ENCODE peak calls at places on chromosomes 16 and 17, in seven cellular contexts. One of them, this sample, is unnamed.
A peak's percentile ranks its signal among the peaks of the same experiment; 100 is the strongest.

GRCh38 chr16:29982560-29983419 is 9.1 kb downstream of the TAOK2 start:
- DNase-seq in GDM1: no peak
- DNase-seq in mucosa of gallbladder: no peak
- DNase-seq in cerebellar cortex: no peak
- DNase-seq in testis: no peak
- DNase-seq in activated CD4-positive, alpha-beta T cell treated with anti-CD3 and anti-CD28 coated beads for 24 hours: no peak
- DNase-seq in nephron progenitor cell: no peak
- DNase-seq in this sample: no peak

GRCh38 chr16:72677662-72678447 is 370.1 kb downstream of the ZFHX3 start:
- DNase-seq in cerebellar cortex: no peak
- DNase-seq in nephron progenitor cell: no peak
- DNase-seq in activated CD4-positive, alpha-beta T cell treated with anti-CD3 and anti-CD28 coated beads for 24 hours: no peak
- DNase-seq in testis: no peak
- DNase-seq in mucosa of gallbladder: no peak
- DNase-seq in GDM1: no peak
- DNase-seq in this sample: no peak

GRCh38 chr17:39809221-39809620 is 54.9 kb downstream of the IKZF3 start:
- DNase-seq in mucosa of gallbladder: no peak
- DNase-seq in nephron progenitor cell: no peak
- DNase-seq in activated CD4-positive, alpha-beta T cell treated with anti-CD3 and anti-CD28 coated beads for 24 hours: no peak
- DNase-seq in testis: no peak
- DNase-seq in GDM1: no peak
- DNase-seq in cerebellar cortex: no peak
- DNase-seq in this sample: no peak

GRCh38 chr17:63530557-63531021 is 7.4 kb downstream of the KCNH6 start:
- DNase-seq in cerebellar cortex: no peak
- DNase-seq in mucosa of gallbladder: no peak
- DNase-seq in nephron progenitor cell: no peak
- DNase-seq in GDM1: no peak
- DNase-seq in activated CD4-positive, alpha-beta T cell treated with anti-CD3 and anti-CD28 coated beads for 24 hours: no peak
- DNase-seq in testis: no peak
- DNase-seq in this sample: no peak

GRCh38 chr17:80816241-80817103 is 175.2 kb upstream of the CHMP6 start:
- DNase-seq in mucosa of gallbladder: no peak
- DNase-seq in cerebellar cortex: no peak
- DNase-seq in testis: no peak
- DNase-seq in activated CD4-positive, alpha-beta T cell treated with anti-CD3 and anti-CD28 coated beads for 24 hours: no peak
- DNase-seq in GDM1: no peak
- DNase-seq in nephron progenitor cell: no peak
- DNase-seq in this sample: no peak

GRCh38 chr16:67372664-67373063 is 20.6 kb downstream of the TPPP3 start:
- DNase-seq in nephron progenitor cell: no peak
- DNase-seq in activated CD4-positive, alpha-beta T cell treated with anti-CD3 and anti-CD28 coated beads for 24 hours: no peak
- DNase-seq in mucosa of gallbladder: no peak
- DNase-seq in GDM1: no peak
- DNase-seq in testis: no peak
- DNase-seq in cerebellar cortex: peak; percentile 45
- DNase-seq in this sample: no peak

GRCh38 chr16:982152-983043 is 828 bp downstream of the SOX8 start:
- DNase-seq in nephron progenitor cell: peak; percentile 52
- DNase-seq in testis: no peak
- DNase-seq in GDM1: no peak
- DNase-seq in activated CD4-positive, alpha-beta T cell treated with anti-CD3 and anti-CD28 coated beads for 24 hours: no peak
- DNase-seq in mucosa of gallbladder: no peak
- DNase-seq in cerebellar cortex: no peak
- DNase-seq in this sample: no peak

GRCh38 chr17:57515662-57516211 is 229.4 kb downstream of the CCDC182 start:
- DNase-seq in mucosa of gallbladder: no peak
- DNase-seq in activated CD4-positive, alpha-beta T cell treated with anti-CD3 and anti-CD28 coated beads for 24 hours: no peak
- DNase-seq in GDM1: no peak
- DNase-seq in cerebellar cortex: no peak
- DNase-seq in nephron progenitor cell: no peak
- DNase-seq in testis: no peak
- DNase-seq in this sample: no peak

GRCh38 chr17:1315891-1316403 is 36.5 kb downstream of the TRARG1 start:
- DNase-seq in mucosa of gallbladder: no peak
- DNase-seq in testis: no peak
- DNase-seq in GDM1: no peak
- DNase-seq in nephron progenitor cell: no peak
- DNase-seq in cerebellar cortex: no peak
- DNase-seq in activated CD4-positive, alpha-beta T cell treated with anti-CD3 and anti-CD28 coated beads for 24 hours: no peak
- DNase-seq in this sample: no peak

GRCh38 chr17:74736423-74737298 is at the start of gene RAB37:
- DNase-seq in testis: no peak
- DNase-seq in mucosa of gallbladder: peak; percentile 84
- DNase-seq in cerebellar cortex: no peak
- DNase-seq in nephron progenitor cell: peak; percentile 65
- DNase-seq in GDM1: peak; percentile 86
- DNase-seq in activated CD4-positive, alpha-beta T cell treated with anti-CD3 and anti-CD28 coated beads for 24 hours: no peak
- DNase-seq in this sample: no peak

GRCh38 chr17:39538875-39539274 is 68.8 kb downstream of the NEUROD2 start:
- DNase-seq in cerebellar cortex: no peak
- DNase-seq in testis: no peak
- DNase-seq in mucosa of gallbladder: no peak
- DNase-seq in nephron progenitor cell: no peak
- DNase-seq in GDM1: peak; percentile 48
- DNase-seq in activated CD4-positive, alpha-beta T cell treated with anti-CD3 and anti-CD28 coated beads for 24 hours: no peak
- DNase-seq in this sample: no peak

GRCh38 chr16:20851601-20852000 is 45.3 kb downstream of the REXO5 start:
- DNase-seq in activated CD4-positive, alpha-beta T cell treated with anti-CD3 and anti-CD28 coated beads for 24 hours: no peak
- DNase-seq in testis: peak; percentile 92
- DNase-seq in mucosa of gallbladder: peak; percentile 86
- DNase-seq in GDM1: no peak
- DNase-seq in nephron progenitor cell: no peak
- DNase-seq in cerebellar cortex: no peak
- DNase-seq in this sample: no peak

GRCh38 chr17:57999496-58000017 is 7.5 kb downstream of the SRSF1 start:
- DNase-seq in cerebellar cortex: peak; percentile 87
- DNase-seq in activated CD4-positive, alpha-beta T cell treated with anti-CD3 and anti-CD28 coated beads for 24 hours: no peak
- DNase-seq in nephron progenitor cell: peak; percentile 27
- DNase-seq in GDM1: peak; percentile 9
- DNase-seq in mucosa of gallbladder: no peak
- DNase-seq in testis: no peak
- DNase-seq in this sample: no peak

GRCh38 chr17:3834811-3835210 is 11.2 kb downstream of the NCBP3 start:
- DNase-seq in mucosa of gallbladder: no peak
- DNase-seq in cerebellar cortex: no peak
- DNase-seq in nephron progenitor cell: no peak
- DNase-seq in activated CD4-positive, alpha-beta T cell treated with anti-CD3 and anti-CD28 coated beads for 24 hours: no peak
- DNase-seq in GDM1: no peak
- DNase-seq in testis: no peak
- DNase-seq in this sample: no peak

GRCh38 chr17:67386965-67387551 is 10.0 kb downstream of the PITPNC1 start:
- DNase-seq in activated CD4-positive, alpha-beta T cell treated with anti-CD3 and anti-CD28 coated beads for 24 hours: peak; percentile 68
- DNase-seq in testis: peak; percentile 69
- DNase-seq in cerebellar cortex: peak; percentile 48
- DNase-seq in nephron progenitor cell: peak; percentile 76
- DNase-seq in mucosa of gallbladder: peak; percentile 32
- DNase-seq in GDM1: peak; percentile 5
- DNase-seq in this sample: no peak

GRCh38 chr16:50588276-50588675 is 40.1 kb downstream of the NKD1 start:
- DNase-seq in nephron progenitor cell: no peak
- DNase-seq in cerebellar cortex: peak; percentile 44
- DNase-seq in testis: no peak
- DNase-seq in activated CD4-positive, alpha-beta T cell treated with anti-CD3 and anti-CD28 coated beads for 24 hours: no peak
- DNase-seq in mucosa of gallbladder: no peak
- DNase-seq in GDM1: no peak
- DNase-seq in this sample: no peak

This sample was measured in GM18507.